ENCODE peak calls at places on chromosomes 11 and 22, in four cellular contexts. J is PC-9, L is IMR-90, H is adrenal gland. I is an unnamed sample.

GRCh38 chr22:40156001-40156516 is 21.7 kb upstream of the TNRC6B start:
- DNase-seq in J (peak), L (peak), H (peak), I (no peak)

GRCh38 chr11:130945945-130946344 is 29.7 kb upstream of the SNX19 start:
- DNase-seq in J (no peak), L (peak), H (peak), I (no peak)

GRCh38 chr11:85896871-85897270 is 41.7 kb downstream of the CCDC83 start:
- DNase-seq in J (no peak), L (no peak), H (no peak), I (no peak)

GRCh38 chr11:10906521-10906920 is 48.7 kb upstream of the ZBED5 start:
- DNase-seq in J (no peak), L (peak), H (no peak), I (no peak)

GRCh38 chr22:50423956-50424355 is 50.9 kb downstream of the SBF1 start:
- DNase-seq in J (no peak), L (no peak), H (no peak), I (no peak)

GRCh38 chr11:36165638-36166389 is 123.4 kb downstream of the COMMD9 start:
- DNase-seq in J (no peak), L (peak), H (no peak), I (no peak)

GRCh38 chr11:35174666-35175065 is 35.7 kb downstream of the CD44 start:
- DNase-seq in J (no peak), L (peak), H (no peak), I (no peak)

GRCh38 chr22:28148816-28149465 is 229.9 kb upstream of the PITPNB start:
- DNase-seq in J (no peak), L (no peak), H (no peak), I (no peak)

GRCh38 chr22:19508024-19508776 is 16.0 kb downstream of the CLDN5 start:
- DNase-seq in J (no peak), L (no peak), H (no peak), I (no peak)

GRCh38 chr22:21951931-21952465 is 650 bp downstream of the PPM1F start:
- DNase-seq in J (peak), L (peak), H (peak), I (peak)

GRCh38 chr11:100739636-100740035 is 52.5 kb downstream of the ARHGAP42 start:
- DNase-seq in J (peak), L (peak), H (peak), I (peak)

GRCh38 chr11:12968836-12969235 is 40.3 kb upstream of the RASSF10 start:
- DNase-seq in J (no peak), L (no peak), H (no peak), I (no peak)

GRCh38 chr22:49995413-49996191 is 17.0 kb downstream of the IL17REL start:
- DNase-seq in J (no peak), L (no peak), H (peak), I (no peak)

GRCh38 chr11:134987223-134987768 is 575.3 kb upstream of the B3GAT1 start:
- DNase-seq in J (no peak), L (no peak), H (no peak), I (no peak)

GRCh38 chr22:36156515-36157419 is 3.8 kb downstream of the APOL3 start:
- DNase-seq in J (peak), L (peak), H (peak), I (peak)

GRCh38 chr22:46336119-46337078 is 885 bp downstream of the TRMU start:
- DNase-seq in J (no peak), L (peak), H (no peak), I (peak)

GRCh38 chr11:28476053-28476452 is 367.9 kb downstream of the METTL15 start:
- DNase-seq in J (no peak), L (no peak), H (no peak), I (no peak)

GRCh38 chr22:30413745-30414524 is 11.6 kb upstream of the MTFP1 start:
- DNase-seq in J (no peak), L (no peak), H (no peak), I (no peak)

GRCh38 chr11:110862407-110862806 is 150.2 kb upstream of the ARHGAP20 start:
- DNase-seq in J (no peak), L (no peak), H (no peak), I (no peak)

GRCh38 chr22:22030493-22031182 is 48.1 kb upstream of the TOP3B start:
- DNase-seq in J (peak), L (peak), H (peak), I (no peak)

GRCh38 chr22:19911540-19912235 is 29.9 kb upstream of the COMT start:
- DNase-seq in J (no peak), L (no peak), H (no peak), I (no peak)

GRCh38 chr11:8810331-8811301 is 100.4 kb upstream of the AKIP1 start:
- DNase-seq in J (no peak), L (peak), H (peak), I (peak)

GRCh38 chr11:129888451-129888850 is 6.9 kb downstream of the NFRKB start:
- DNase-seq in J (no peak), L (no peak), H (no peak), I (no peak)

GRCh38 chr22:30435674-30436126 is 10.1 kb downstream of the MTFP1 start:
- DNase-seq in J (no peak), L (no peak), H (no peak), I (peak)

GRCh38 chr11:85665756-85666155 is 827 bp upstream of the CREBZF start:
- DNase-seq in J (no peak), L (no peak), H (no peak), I (no peak)

GRCh38 chr11:47256374-47256773 is 1.4 kb upstream of the NR1H3 start:
- DNase-seq in J (no peak), L (no peak), H (no peak), I (no peak)

GRCh38 chr11:10116588-10116987 is 177.4 kb downstream of the SBF2 start:
- DNase-seq in J (no peak), L (no peak), H (no peak), I (no peak)

GRCh38 chr11:126391286-126391954 is 35.9 kb downstream of the ST3GAL4 start:
- DNase-seq in J (no peak), L (no peak), H (no peak), I (no peak)

GRCh38 chr11:69144719-69145365 is 10.9 kb upstream of the SMIM38 start:
- DNase-seq in J (no peak), L (peak), H (no peak), I (no peak)

GRCh38 chr11:2841411-2842190 is 44.0 kb downstream of the CDKN1C start:
- DNase-seq in J (no peak), L (no peak), H (no peak), I (no peak)

GRCh38 chr11:21295508-21295907 is 626.1 kb downstream of the NELL1 start:
- DNase-seq in J (no peak), L (no peak), H (no peak), I (no peak)

GRCh38 chr11:9858822-9859221 is 194.9 kb downstream of the SWAP70 start:
- DNase-seq in J (no peak), L (peak), H (no peak), I (peak)

DNA sequence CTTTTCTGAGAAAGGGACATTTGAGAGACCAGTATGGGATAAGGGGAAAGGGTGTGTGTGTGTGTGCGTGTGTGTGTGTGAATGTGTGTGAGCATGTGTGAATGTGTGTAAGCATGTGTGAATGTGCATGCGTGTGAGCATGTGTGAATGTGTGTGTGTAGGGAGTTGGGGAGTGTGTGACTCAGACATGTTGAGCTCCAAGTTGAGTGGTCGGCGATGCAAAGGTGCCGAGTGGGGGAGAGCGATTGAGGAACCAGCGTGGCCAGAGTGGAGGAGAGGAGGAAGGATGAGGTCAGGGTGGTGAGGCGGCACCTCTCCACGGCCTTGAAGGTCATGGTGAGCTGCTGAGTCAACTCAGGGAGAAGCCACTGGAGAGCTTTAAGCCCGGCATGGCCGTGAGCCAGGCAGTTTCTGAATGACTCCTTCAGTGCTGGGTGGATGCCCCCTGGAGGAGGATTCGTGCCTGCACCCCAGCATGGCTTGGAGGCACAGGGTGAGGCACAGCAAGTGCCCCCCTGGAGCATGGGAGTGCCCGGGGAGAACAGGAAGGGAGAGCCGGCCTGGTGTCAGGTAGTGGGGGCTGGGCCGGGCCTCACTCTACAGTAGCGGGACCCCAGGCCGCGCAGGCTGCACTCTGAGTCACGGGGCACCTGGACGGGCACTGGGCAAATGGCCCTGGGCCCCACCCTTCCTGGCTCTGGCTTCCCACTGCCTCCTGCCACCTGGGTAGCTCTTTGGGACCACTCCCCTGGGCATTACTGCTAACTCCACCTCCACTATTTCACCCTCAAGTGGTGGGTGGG is 8.2 kb upstream of the CCDC88B start:
- DNase-seq in J (peak), L (peak), H (peak), I (peak)
- TF ChIP-seq CTCF in J (peak), L (peak), H (peak), I (peak)

DNA sequence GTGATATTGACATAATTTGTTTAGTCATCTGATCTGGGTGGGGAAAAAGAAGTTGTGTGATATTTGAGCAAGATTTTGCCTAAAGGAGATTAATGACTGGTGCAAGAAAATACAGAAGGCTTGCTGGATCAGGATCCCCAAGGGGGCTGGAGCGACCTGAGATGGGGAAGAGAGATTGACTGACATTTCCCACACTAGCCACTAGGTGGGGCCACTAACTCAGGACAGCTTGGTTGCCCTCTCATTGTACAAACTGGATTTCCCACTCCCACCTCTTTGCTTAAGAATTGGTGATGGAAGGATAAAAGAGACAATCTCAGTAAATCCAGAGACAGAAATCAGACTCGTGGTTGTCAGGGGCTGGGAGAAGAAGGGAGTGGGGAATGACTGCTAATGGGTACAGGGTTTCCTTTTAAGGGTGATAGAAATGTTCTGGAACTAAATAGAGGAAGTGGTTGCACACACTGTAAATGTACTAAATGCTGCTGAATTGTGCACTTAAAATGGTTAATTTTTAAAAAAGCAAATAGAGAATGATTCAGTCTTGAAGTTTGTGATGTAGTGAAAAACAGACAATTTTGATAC is 50.7 kb downstream of the CTTN start:
- DNase-seq in J (no peak), L (no peak), H (no peak), I (no peak)
- TF ChIP-seq CTCF in J (peak), L (peak), H (peak), I (peak)

GRCh38 chr11:23398052-23398451 is 537.8 kb upstream of the CCDC179 start:
- DNase-seq in J (no peak), L (no peak), H (no peak), I (no peak)
- TF ChIP-seq CTCF in J (no peak), L (no peak), H (no peak), I (no peak)

DNA sequence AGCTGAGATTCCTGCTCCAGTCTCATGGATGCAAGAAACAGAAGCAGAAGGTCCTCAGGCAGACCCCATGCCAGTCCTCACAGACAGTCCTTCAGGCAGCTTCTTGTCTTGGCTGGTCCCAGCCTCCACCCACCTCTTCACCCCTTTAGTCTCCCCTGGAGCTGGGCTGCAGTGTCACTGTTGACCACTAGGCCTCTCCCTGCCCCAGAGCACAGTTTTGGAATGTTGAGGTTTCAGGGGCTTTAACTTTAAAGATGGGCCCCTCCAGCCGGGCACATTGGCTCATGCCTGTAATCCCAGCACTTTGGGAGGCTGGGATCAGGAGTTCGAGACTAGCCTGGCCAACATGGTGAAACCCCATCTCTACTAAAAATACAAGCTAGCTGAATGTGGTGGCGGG is 39.5 kb upstream of the GCAT start:
- DNase-seq in J (no peak), L (no peak), H (no peak), I (no peak)
- TF ChIP-seq CTCF in J (peak), L (peak), H (no peak), I (peak)

GRCh38 chr22:48719978-48720661 is 1107.6 kb downstream of the BRD1 start:
- DNase-seq in J (no peak), L (no peak), H (no peak), I (peak)
- TF ChIP-seq CTCF in J (peak), L (no peak), H (no peak), I (peak)

I was measured in endothelial cell.